ENCODE peak calls at places on chromosomes 1 and 21, in six cellular contexts. L is stomach, D is tibial artery, C is GM23338, N is BE2C, G is left ventricle myocardium inferior. Y is an unnamed sample.
A peak's percentile ranks its signal among the peaks of the same experiment; 100 is the strongest.

GRCh38 chr1:98794196-98794886 is 132.8 kb downstream of the SNX7 start:
- DNase-seq in N (peak; percentile 67), C (peak; percentile 78), G (no peak), D (no peak), L (no peak), Y (peak; percentile 67)

GRCh38 chr1:100433563-100433962 is 81.3 kb downstream of the CDC14A start:
- DNase-seq in L (no peak), G (no peak), D (no peak), N (no peak), C (no peak), Y (no peak)

GRCh38 chr1:160083968-160084770 is 2.8 kb downstream of the KCNJ9 start:
- DNase-seq in G (peak; percentile 66), D (no peak), N (peak; percentile 61), C (peak; percentile 95), L (peak; percentile 88), Y (peak; percentile 51)

GRCh38 chr1:27099154-27099903 is 55.6 kb downstream of the SLC9A1 start:
- DNase-seq in G (peak; percentile 80), N (peak; percentile 76), C (peak; percentile 39), D (peak; percentile 94), L (peak; percentile 48), Y (no peak)

GRCh38 chr1:220189750-220190347 is 82.4 kb downstream of the RAB3GAP2 start:
- DNase-seq in N (no peak), C (no peak), L (no peak), G (no peak), D (no peak), Y (no peak)

GRCh38 chr1:11701551-11701961 is 10.0 kb downstream of the DRAXIN start:
- DNase-seq in C (no peak), N (no peak), G (no peak), L (no peak), D (no peak), Y (no peak)

GRCh38 chr1:27176323-27176722 is 21.4 kb upstream of the SLC9A1 start:
- DNase-seq in D (no peak), N (no peak), L (no peak), G (no peak), C (no peak), Y (no peak)

GRCh38 chr1:47592296-47592975 is 154.6 kb downstream of the FOXD2 start:
- DNase-seq in G (no peak), D (no peak), N (no peak), L (no peak), C (peak; percentile 15), Y (no peak)

GRCh38 chr1:28773105-28773504 is 36.4 kb downstream of the YTHDF2 start:
- DNase-seq in N (no peak), G (no peak), C (no peak), D (no peak), L (no peak), Y (no peak)

GRCh38 chr1:183243190-183244065 is 57.4 kb downstream of the LAMC2 start:
- DNase-seq in D (peak; percentile 80), G (peak; percentile 74), C (no peak), N (no peak), L (no peak), Y (peak; percentile 76)

DNA sequence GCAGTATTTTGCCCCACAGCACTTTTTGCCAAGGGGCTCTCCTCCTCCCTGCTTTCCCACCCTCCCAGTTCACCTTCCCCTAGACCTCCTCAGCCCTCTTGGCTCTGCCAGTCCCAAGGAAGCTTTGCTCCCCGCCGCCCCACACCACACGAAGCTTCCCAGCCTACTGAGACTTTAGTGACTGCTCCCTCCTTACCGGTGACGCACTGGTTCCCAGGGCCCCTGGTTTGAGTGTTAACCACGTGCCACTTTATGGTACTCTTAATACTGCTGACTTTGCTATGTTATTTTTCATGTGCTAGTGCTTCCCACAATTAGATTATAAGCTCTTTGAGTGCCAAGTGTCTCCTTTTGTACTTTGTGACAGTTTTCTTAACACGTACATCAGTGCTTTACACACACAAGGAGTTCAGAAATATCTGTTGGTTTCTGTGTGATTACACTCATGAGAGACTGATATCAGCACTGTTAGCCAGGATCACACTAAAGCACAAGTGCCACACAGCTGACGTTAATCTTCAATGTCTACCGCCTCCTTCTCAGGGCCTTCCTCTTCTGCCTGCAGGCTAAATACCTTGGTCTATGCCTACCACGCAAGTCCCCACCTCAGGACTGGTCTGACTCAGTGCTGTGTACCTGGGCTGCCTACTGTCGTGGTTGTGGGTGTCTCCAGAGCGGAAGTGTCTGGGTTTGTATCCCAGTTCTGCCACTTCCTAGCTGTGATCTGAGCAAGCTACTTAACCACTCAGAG is 61.0 kb downstream of the DNTTIP2 start:
- DNase-seq in D (no peak), C (no peak), L (no peak), N (no peak), G (no peak), Y (peak; percentile 10)
- H3K4me3 ChIP-seq in D (no peak overlapping the region), C (no peak overlapping the region), L (no peak overlapping the region), N (no peak overlapping the region), G (no peak overlapping the region), Y (no peak overlapping the region)

GRCh38 chr1:54888080-54888733 is 1.2 kb upstream of the DHCR24 start:
- DNase-seq in N (no peak), C (peak; percentile 66), L (peak; percentile 36), D (no peak), G (no peak), Y (no peak)
- H3K4me3 ChIP-seq in N (no peak overlapping the region), C (peak overlapping the region; percentile 97), L (peak overlapping the region; percentile 75), D (no peak overlapping the region), G (peak overlapping the region; percentile 74), Y (peak overlapping the region; percentile 87)

DNA sequence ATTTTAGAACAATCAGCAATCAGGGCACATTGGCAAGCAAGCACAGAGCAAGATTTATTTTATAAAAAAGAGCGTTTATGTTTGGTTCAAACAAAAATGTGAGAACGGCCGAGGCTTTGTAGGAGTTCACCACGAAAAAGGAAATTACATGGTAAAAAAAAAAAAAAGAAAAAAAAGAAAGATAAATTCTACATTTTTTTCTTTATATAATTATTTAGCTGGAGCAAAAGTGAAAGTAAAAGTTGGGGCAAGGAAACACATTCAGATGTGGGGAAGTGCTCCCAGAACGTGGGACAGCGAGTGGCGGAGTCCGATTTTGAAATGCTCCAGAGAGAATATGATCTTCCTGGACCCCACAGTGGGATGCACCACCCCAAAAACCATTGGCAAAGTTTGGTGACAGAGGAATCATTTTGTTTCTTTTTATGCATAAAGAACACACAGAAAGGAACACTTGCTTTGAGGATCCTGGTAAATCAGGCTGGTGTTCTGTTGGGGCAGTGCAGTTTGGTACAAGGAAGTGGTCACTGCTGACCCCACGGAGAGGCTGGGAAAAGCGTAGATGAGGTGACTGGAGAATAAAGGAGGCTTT is 16.3 kb upstream of the ATP5PO start:
- DNase-seq in D (no peak), N (no peak), C (no peak), G (no peak), L (no peak), Y (no peak)
- H3K4me3 ChIP-seq in D (peak overlapping the region; percentile 56), N (no peak overlapping the region), C (peak overlapping the region; percentile 54), G (peak overlapping the region; percentile 62), L (peak overlapping the region; percentile 49), Y (peak overlapping the region; percentile 65)

DNA sequence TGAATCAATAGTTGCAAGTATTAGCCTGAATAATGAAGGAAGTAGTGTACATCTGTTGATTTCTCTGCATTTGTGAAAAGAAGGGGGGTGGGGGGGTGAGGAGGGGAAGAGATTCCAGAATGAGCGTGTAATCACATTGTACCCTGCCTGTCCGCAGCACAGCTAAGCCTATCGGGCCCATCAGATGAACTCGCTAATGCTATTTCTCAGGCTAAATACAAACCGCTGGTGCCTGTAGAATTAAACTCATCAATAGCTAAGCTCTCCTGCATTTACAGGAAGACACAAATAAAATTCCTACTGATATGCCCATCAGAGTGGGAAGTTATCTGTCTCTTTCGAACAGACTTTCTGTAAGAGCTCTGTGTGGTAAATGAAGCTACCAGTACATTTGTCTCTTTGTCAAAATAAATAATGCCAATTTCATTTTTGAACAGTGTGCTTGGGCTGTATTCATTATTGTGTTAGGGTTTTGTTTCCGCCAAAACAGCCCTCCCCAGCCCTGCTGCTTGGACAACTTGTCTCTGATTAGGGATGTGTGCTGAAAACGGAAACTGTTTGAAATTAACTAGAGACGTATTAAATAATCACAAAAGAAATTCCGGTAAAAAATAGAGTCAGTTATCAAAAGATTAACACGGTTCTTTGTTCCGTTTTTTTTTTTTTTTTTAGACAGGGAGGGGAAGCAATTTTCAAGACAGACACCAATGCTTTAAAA is 305.4 kb downstream of the TTLL7 start:
- DNase-seq in N (peak; percentile 47), C (peak; percentile 43), D (no peak), L (no peak), G (no peak), Y (no peak)
- H3K4me3 ChIP-seq in N (peak overlapping the region; percentile 41), C (peak overlapping the region; percentile 29), D (no peak overlapping the region), L (peak overlapping the region; percentile 41), G (peak overlapping the region; percentile 59), Y (no peak overlapping the region)

DNA sequence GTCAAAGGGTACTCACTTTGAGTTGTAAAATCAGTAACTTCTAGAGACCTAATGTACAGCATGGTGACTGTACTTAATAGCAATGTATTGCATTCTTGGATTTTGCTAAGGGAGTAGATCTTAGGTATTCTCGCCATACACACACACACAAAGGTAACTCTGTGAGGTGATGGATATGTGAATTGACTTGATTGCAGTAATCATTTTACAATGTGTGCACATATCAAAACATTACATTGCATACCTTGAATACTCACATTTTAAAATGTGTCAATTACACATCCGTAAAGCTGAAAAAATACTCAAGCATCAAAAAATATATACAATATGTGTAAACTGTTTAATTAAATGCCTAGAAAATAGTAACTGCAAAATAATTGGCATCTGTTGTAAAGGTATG is 86.0 kb downstream of the SLC35F3 start:
- DNase-seq in G (no peak), N (no peak), D (no peak), C (no peak), L (no peak), Y (no peak)
- H3K4me3 ChIP-seq in G (no peak overlapping the region), N (no peak overlapping the region), D (no peak overlapping the region), C (no peak overlapping the region), L (no peak overlapping the region), Y (no peak overlapping the region)

DNA sequence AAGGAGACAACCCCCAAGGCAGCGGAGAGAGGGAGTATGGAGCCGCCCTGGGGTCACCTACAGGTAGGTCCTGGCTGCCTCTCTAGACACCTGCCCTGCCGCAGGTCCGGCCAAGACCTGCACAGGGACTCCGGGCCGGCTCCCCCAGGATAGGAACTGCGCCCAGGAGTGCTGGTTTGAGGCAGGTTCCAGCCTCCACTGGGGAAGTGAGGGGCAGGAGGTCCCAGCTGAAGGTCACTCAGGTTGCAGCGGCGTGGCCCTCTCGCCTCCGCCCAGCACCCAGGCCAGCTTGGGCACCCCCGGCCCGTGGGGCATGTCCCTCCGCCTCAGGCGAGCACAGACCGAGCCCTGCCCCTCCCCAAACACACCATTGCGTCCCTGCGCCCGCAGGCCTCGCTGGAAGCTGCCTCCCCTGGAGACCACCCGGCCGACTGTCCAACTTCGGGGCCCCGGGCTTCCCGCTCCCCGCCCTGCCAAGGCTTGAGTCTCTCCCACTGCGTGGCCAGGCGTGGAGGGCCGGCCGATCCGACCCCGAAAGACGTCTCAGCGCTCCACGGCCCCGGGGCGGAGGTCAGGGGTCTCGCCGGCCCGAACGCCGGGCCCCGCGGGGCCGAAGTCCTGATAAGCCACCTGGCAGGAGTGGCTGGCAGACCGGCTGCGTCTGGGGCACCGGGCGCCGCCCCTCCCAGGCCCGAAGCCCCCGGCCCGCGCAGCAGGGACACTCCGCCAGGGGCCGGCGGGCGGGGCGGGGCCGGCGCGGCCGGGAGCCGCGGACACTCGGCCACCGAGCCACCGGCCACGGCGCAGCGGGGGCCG is 1.4 kb upstream of the SKI start:
- DNase-seq in C (peak; percentile 64), N (no peak), D (peak; percentile 75), L (no peak), G (no peak), Y (no peak)
- H3K4me3 ChIP-seq in C (peak overlapping the region; percentile 64), N (peak overlapping the region; percentile 54), D (peak overlapping the region; percentile 83), L (peak overlapping the region; percentile 55), G (peak overlapping the region; percentile 84), Y (peak overlapping the region; percentile 48)

GRCh38 chr1:103541431-103541830 is 15.9 kb downstream of the RNPC3 start:
- DNase-seq in C (no peak), G (no peak), L (no peak), D (no peak), N (no peak), Y (no peak)

GRCh38 chr1:103547840-103548239 is 22.3 kb downstream of the RNPC3 start:
- DNase-seq in N (no peak), G (no peak), C (no peak), L (no peak), D (no peak), Y (no peak)

GRCh38 chr1:103546496-103546895 is 21.0 kb downstream of the RNPC3 start:
- DNase-seq in G (no peak), N (no peak), L (no peak), C (no peak), D (no peak), Y (no peak)
- H3K4me3 ChIP-seq in G (no peak overlapping the region), N (no peak overlapping the region), L (no peak overlapping the region), C (no peak overlapping the region), D (no peak overlapping the region), Y (no peak overlapping the region)